ENCODE peak calls at places on chromosomes 2 and 18, in nine cellular contexts. One of them, this sample, is unnamed.

GRCh38 chr2:177666408-177666807 is 273.8 kb downstream of the AGPS start:
- DNase-seq in 8988T: no peak
- DNase-seq in glutamatergic neuron: no peak
- DNase-seq in stimulated activated naive B cell treated with anti-CD40 and anti-IgM and Interleukin-4, amounts not matched to agents 10 μg/mL and 1 μg/mL and 100 μg/mL, for 72 hours: no peak
- DNase-seq in fibroblast of lung: peak
- DNase-seq in GM04504: no peak
- DNase-seq in NCI-H2029 treated with DMSO at 0.1 percent for 48 hours: no peak
- DNase-seq in effector CD4-positive, alpha-beta T cell: no peak
- DNase-seq in lower lobe of right lung: no peak
- DNase-seq in this sample: no peak

GRCh38 chr18:955379-956066 is 50.9 kb downstream of the ADCYAP1 start:
- DNase-seq in NCI-H2029 treated with DMSO at 0.1 percent for 48 hours: no peak
- DNase-seq in 8988T: no peak
- DNase-seq in stimulated activated naive B cell treated with anti-CD40 and anti-IgM and Interleukin-4, amounts not matched to agents 10 μg/mL and 1 μg/mL and 100 μg/mL, for 72 hours: no peak
- DNase-seq in fibroblast of lung: no peak
- DNase-seq in effector CD4-positive, alpha-beta T cell: no peak
- DNase-seq in glutamatergic neuron: no peak
- DNase-seq in lower lobe of right lung: no peak
- DNase-seq in GM04504: no peak
- DNase-seq in this sample: no peak

GRCh38 chr2:217527586-217528202 is 475.1 kb downstream of the TNS1 start:
- DNase-seq in 8988T: no peak
- DNase-seq in glutamatergic neuron: no peak
- DNase-seq in effector CD4-positive, alpha-beta T cell: no peak
- DNase-seq in stimulated activated naive B cell treated with anti-CD40 and anti-IgM and Interleukin-4, amounts not matched to agents 10 μg/mL and 1 μg/mL and 100 μg/mL, for 72 hours: no peak
- DNase-seq in NCI-H2029 treated with DMSO at 0.1 percent for 48 hours: no peak
- DNase-seq in fibroblast of lung: no peak
- DNase-seq in GM04504: peak
- DNase-seq in lower lobe of right lung: no peak
- DNase-seq in this sample: no peak

GRCh38 chr2:206274434-206275273 is at the start of gene ZDBF2:
- DNase-seq in glutamatergic neuron: peak
- DNase-seq in stimulated activated naive B cell treated with anti-CD40 and anti-IgM and Interleukin-4, amounts not matched to agents 10 μg/mL and 1 μg/mL and 100 μg/mL, for 72 hours: peak
- DNase-seq in 8988T: peak
- DNase-seq in effector CD4-positive, alpha-beta T cell: peak
- DNase-seq in lower lobe of right lung: peak
- DNase-seq in GM04504: peak
- DNase-seq in fibroblast of lung: peak
- DNase-seq in NCI-H2029 treated with DMSO at 0.1 percent for 48 hours: no peak
- DNase-seq in this sample: peak

GRCh38 chr18:79068299-79068945 is 772 bp upstream of the ATP9B start:
- DNase-seq in lower lobe of right lung: no peak
- DNase-seq in glutamatergic neuron: no peak
- DNase-seq in stimulated activated naive B cell treated with anti-CD40 and anti-IgM and Interleukin-4, amounts not matched to agents 10 μg/mL and 1 μg/mL and 100 μg/mL, for 72 hours: peak
- DNase-seq in GM04504: no peak
- DNase-seq in NCI-H2029 treated with DMSO at 0.1 percent for 48 hours: no peak
- DNase-seq in effector CD4-positive, alpha-beta T cell: peak
- DNase-seq in 8988T: no peak
- DNase-seq in fibroblast of lung: peak
- DNase-seq in this sample: no peak

GRCh38 chr18:12257996-12258718 is 4.0 kb downstream of the CIDEA start:
- DNase-seq in glutamatergic neuron: no peak
- DNase-seq in fibroblast of lung: no peak
- DNase-seq in effector CD4-positive, alpha-beta T cell: no peak
- DNase-seq in lower lobe of right lung: no peak
- DNase-seq in 8988T: no peak
- DNase-seq in stimulated activated naive B cell treated with anti-CD40 and anti-IgM and Interleukin-4, amounts not matched to agents 10 μg/mL and 1 μg/mL and 100 μg/mL, for 72 hours: no peak
- DNase-seq in GM04504: no peak
- DNase-seq in NCI-H2029 treated with DMSO at 0.1 percent for 48 hours: no peak
- DNase-seq in this sample: no peak

GRCh38 chr18:68944330-68944729 is 146.4 kb downstream of the CCDC102B start:
- DNase-seq in 8988T: no peak
- DNase-seq in lower lobe of right lung: no peak
- DNase-seq in fibroblast of lung: no peak
- DNase-seq in stimulated activated naive B cell treated with anti-CD40 and anti-IgM and Interleukin-4, amounts not matched to agents 10 μg/mL and 1 μg/mL and 100 μg/mL, for 72 hours: no peak
- DNase-seq in effector CD4-positive, alpha-beta T cell: no peak
- DNase-seq in GM04504: no peak
- DNase-seq in NCI-H2029 treated with DMSO at 0.1 percent for 48 hours: no peak
- DNase-seq in glutamatergic neuron: no peak
- DNase-seq in this sample: no peak

GRCh38 chr2:12717988-12718661 is 1.4 kb downstream of the TRIB2 start:
- DNase-seq in glutamatergic neuron: peak
- DNase-seq in lower lobe of right lung: no peak
- DNase-seq in GM04504: no peak
- DNase-seq in 8988T: peak
- DNase-seq in fibroblast of lung: peak
- DNase-seq in NCI-H2029 treated with DMSO at 0.1 percent for 48 hours: peak
- DNase-seq in effector CD4-positive, alpha-beta T cell: peak
- DNase-seq in stimulated activated naive B cell treated with anti-CD40 and anti-IgM and Interleukin-4, amounts not matched to agents 10 μg/mL and 1 μg/mL and 100 μg/mL, for 72 hours: peak
- DNase-seq in this sample: peak

GRCh38 chr2:11983870-11984269 is 237.4 kb downstream of the LPIN1 start:
- DNase-seq in stimulated activated naive B cell treated with anti-CD40 and anti-IgM and Interleukin-4, amounts not matched to agents 10 μg/mL and 1 μg/mL and 100 μg/mL, for 72 hours: no peak
- DNase-seq in fibroblast of lung: no peak
- DNase-seq in NCI-H2029 treated with DMSO at 0.1 percent for 48 hours: no peak
- DNase-seq in GM04504: no peak
- DNase-seq in effector CD4-positive, alpha-beta T cell: no peak
- DNase-seq in lower lobe of right lung: no peak
- DNase-seq in 8988T: no peak
- DNase-seq in glutamatergic neuron: no peak
- DNase-seq in this sample: no peak

GRCh38 chr2:171319164-171319810 is 114.5 kb downstream of the METTL8 start:
- DNase-seq in glutamatergic neuron: no peak
- DNase-seq in GM04504: no peak
- DNase-seq in fibroblast of lung: no peak
- DNase-seq in lower lobe of right lung: no peak
- DNase-seq in stimulated activated naive B cell treated with anti-CD40 and anti-IgM and Interleukin-4, amounts not matched to agents 10 μg/mL and 1 μg/mL and 100 μg/mL, for 72 hours: peak
- DNase-seq in effector CD4-positive, alpha-beta T cell: peak
- DNase-seq in NCI-H2029 treated with DMSO at 0.1 percent for 48 hours: no peak
- DNase-seq in 8988T: no peak
- DNase-seq in this sample: peak

GRCh38 chr2:241008711-241009121 is 10.3 kb downstream of the SNED1 start:
- DNase-seq in fibroblast of lung: no peak
- DNase-seq in effector CD4-positive, alpha-beta T cell: no peak
- DNase-seq in 8988T: peak
- DNase-seq in stimulated activated naive B cell treated with anti-CD40 and anti-IgM and Interleukin-4, amounts not matched to agents 10 μg/mL and 1 μg/mL and 100 μg/mL, for 72 hours: no peak
- DNase-seq in lower lobe of right lung: no peak
- DNase-seq in GM04504: no peak
- DNase-seq in NCI-H2029 treated with DMSO at 0.1 percent for 48 hours: no peak
- DNase-seq in glutamatergic neuron: no peak
- DNase-seq in this sample: no peak

GRCh38 chr2:25228848-25229674 is 60.7 kb upstream of the POMC start:
- DNase-seq in glutamatergic neuron: peak
- DNase-seq in stimulated activated naive B cell treated with anti-CD40 and anti-IgM and Interleukin-4, amounts not matched to agents 10 μg/mL and 1 μg/mL and 100 μg/mL, for 72 hours: no peak
- DNase-seq in fibroblast of lung: peak
- DNase-seq in NCI-H2029 treated with DMSO at 0.1 percent for 48 hours: peak
- DNase-seq in effector CD4-positive, alpha-beta T cell: peak
- DNase-seq in 8988T: peak
- DNase-seq in GM04504: peak
- DNase-seq in lower lobe of right lung: peak
- DNase-seq in this sample: peak

GRCh38 chr18:23451491-23451890 is 1.6 kb upstream of the RIOK3 start:
- DNase-seq in fibroblast of lung: no peak
- DNase-seq in NCI-H2029 treated with DMSO at 0.1 percent for 48 hours: no peak
- DNase-seq in stimulated activated naive B cell treated with anti-CD40 and anti-IgM and Interleukin-4, amounts not matched to agents 10 μg/mL and 1 μg/mL and 100 μg/mL, for 72 hours: no peak
- DNase-seq in 8988T: no peak
- DNase-seq in glutamatergic neuron: no peak
- DNase-seq in GM04504: no peak
- DNase-seq in effector CD4-positive, alpha-beta T cell: no peak
- DNase-seq in lower lobe of right lung: no peak
- DNase-seq in this sample: no peak

GRCh38 chr2:174787485-174788205 is 23.4 kb upstream of the CHRNA1 start:
- DNase-seq in effector CD4-positive, alpha-beta T cell: no peak
- DNase-seq in lower lobe of right lung: no peak
- DNase-seq in stimulated activated naive B cell treated with anti-CD40 and anti-IgM and Interleukin-4, amounts not matched to agents 10 μg/mL and 1 μg/mL and 100 μg/mL, for 72 hours: no peak
- DNase-seq in 8988T: no peak
- DNase-seq in GM04504: peak
- DNase-seq in fibroblast of lung: peak
- DNase-seq in NCI-H2029 treated with DMSO at 0.1 percent for 48 hours: no peak
- DNase-seq in glutamatergic neuron: peak
- DNase-seq in this sample: no peak

GRCh38 chr18:72460210-72460680 is 83.9 kb downstream of the CBLN2 start:
- DNase-seq in NCI-H2029 treated with DMSO at 0.1 percent for 48 hours: no peak
- DNase-seq in stimulated activated naive B cell treated with anti-CD40 and anti-IgM and Interleukin-4, amounts not matched to agents 10 μg/mL and 1 μg/mL and 100 μg/mL, for 72 hours: no peak
- DNase-seq in GM04504: peak
- DNase-seq in effector CD4-positive, alpha-beta T cell: no peak
- DNase-seq in lower lobe of right lung: no peak
- DNase-seq in fibroblast of lung: peak
- DNase-seq in 8988T: no peak
- DNase-seq in glutamatergic neuron: no peak
- DNase-seq in this sample: no peak

GRCh38 chr2:169354244-169354643 is 8.1 kb downstream of the LRP2 start:
- DNase-seq in NCI-H2029 treated with DMSO at 0.1 percent for 48 hours: no peak
- DNase-seq in fibroblast of lung: no peak
- DNase-seq in GM04504: no peak
- DNase-seq in glutamatergic neuron: no peak
- DNase-seq in stimulated activated naive B cell treated with anti-CD40 and anti-IgM and Interleukin-4, amounts not matched to agents 10 μg/mL and 1 μg/mL and 100 μg/mL, for 72 hours: no peak
- DNase-seq in 8988T: no peak
- DNase-seq in effector CD4-positive, alpha-beta T cell: no peak
- DNase-seq in lower lobe of right lung: no peak
- DNase-seq in this sample: no peak

GRCh38 chr2:205094031-205094430 is 548.8 kb downstream of the PARD3B start:
- DNase-seq in stimulated activated naive B cell treated with anti-CD40 and anti-IgM and Interleukin-4, amounts not matched to agents 10 μg/mL and 1 μg/mL and 100 μg/mL, for 72 hours: no peak
- DNase-seq in fibroblast of lung: no peak
- DNase-seq in lower lobe of right lung: no peak
- DNase-seq in glutamatergic neuron: no peak
- DNase-seq in GM04504: no peak
- DNase-seq in 8988T: no peak
- DNase-seq in effector CD4-positive, alpha-beta T cell: no peak
- DNase-seq in NCI-H2029 treated with DMSO at 0.1 percent for 48 hours: no peak
- DNase-seq in this sample: no peak

GRCh38 chr2:235300368-235301201 is 193.3 kb upstream of the AGAP1 start:
- DNase-seq in stimulated activated naive B cell treated with anti-CD40 and anti-IgM and Interleukin-4, amounts not matched to agents 10 μg/mL and 1 μg/mL and 100 μg/mL, for 72 hours: no peak
- DNase-seq in 8988T: no peak
- DNase-seq in NCI-H2029 treated with DMSO at 0.1 percent for 48 hours: peak
- DNase-seq in fibroblast of lung: peak
- DNase-seq in glutamatergic neuron: no peak
- DNase-seq in effector CD4-positive, alpha-beta T cell: no peak
- DNase-seq in lower lobe of right lung: peak
- DNase-seq in GM04504: no peak
- DNase-seq in this sample: peak

GRCh38 chr2:37877457-37878315 is 47.4 kb upstream of the RMDN2 start:
- DNase-seq in stimulated activated naive B cell treated with anti-CD40 and anti-IgM and Interleukin-4, amounts not matched to agents 10 μg/mL and 1 μg/mL and 100 μg/mL, for 72 hours: no peak
- DNase-seq in fibroblast of lung: peak
- DNase-seq in 8988T: no peak
- DNase-seq in effector CD4-positive, alpha-beta T cell: peak
- DNase-seq in lower lobe of right lung: no peak
- DNase-seq in GM04504: no peak
- DNase-seq in glutamatergic neuron: no peak
- DNase-seq in NCI-H2029 treated with DMSO at 0.1 percent for 48 hours: peak
- DNase-seq in this sample: peak

GRCh38 chr18:7273301-7273911 is 42.5 kb downstream of the LRRC30 start:
- DNase-seq in stimulated activated naive B cell treated with anti-CD40 and anti-IgM and Interleukin-4, amounts not matched to agents 10 μg/mL and 1 μg/mL and 100 μg/mL, for 72 hours: no peak
- DNase-seq in effector CD4-positive, alpha-beta T cell: no peak
- DNase-seq in NCI-H2029 treated with DMSO at 0.1 percent for 48 hours: no peak
- DNase-seq in 8988T: peak
- DNase-seq in glutamatergic neuron: no peak
- DNase-seq in fibroblast of lung: peak
- DNase-seq in GM04504: peak
- DNase-seq in lower lobe of right lung: peak
- DNase-seq in this sample: peak

GRCh38 chr2:204019572-204020501 is 83.3 kb downstream of the ICOS start:
- DNase-seq in stimulated activated naive B cell treated with anti-CD40 and anti-IgM and Interleukin-4, amounts not matched to agents 10 μg/mL and 1 μg/mL and 100 μg/mL, for 72 hours: no peak
- DNase-seq in effector CD4-positive, alpha-beta T cell: no peak
- DNase-seq in glutamatergic neuron: no peak
- DNase-seq in lower lobe of right lung: no peak
- DNase-seq in NCI-H2029 treated with DMSO at 0.1 percent for 48 hours: no peak
- DNase-seq in GM04504: peak
- DNase-seq in fibroblast of lung: no peak
- DNase-seq in 8988T: no peak
- DNase-seq in this sample: no peak

GRCh38 chr18:3985030-3985429 is 470.1 kb downstream of the DLGAP1 start:
- DNase-seq in 8988T: no peak
- DNase-seq in GM04504: no peak
- DNase-seq in glutamatergic neuron: no peak
- DNase-seq in stimulated activated naive B cell treated with anti-CD40 and anti-IgM and Interleukin-4, amounts not matched to agents 10 μg/mL and 1 μg/mL and 100 μg/mL, for 72 hours: no peak
- DNase-seq in fibroblast of lung: peak
- DNase-seq in lower lobe of right lung: no peak
- DNase-seq in NCI-H2029 treated with DMSO at 0.1 percent for 48 hours: no peak
- DNase-seq in effector CD4-positive, alpha-beta T cell: no peak
- DNase-seq in this sample: no peak

GRCh38 chr2:101431486-101431885 is 43.4 kb downstream of the RFX8 start:
- DNase-seq in lower lobe of right lung: no peak
- DNase-seq in glutamatergic neuron: no peak
- DNase-seq in 8988T: no peak
- DNase-seq in GM04504: no peak
- DNase-seq in fibroblast of lung: no peak
- DNase-seq in effector CD4-positive, alpha-beta T cell: no peak
- DNase-seq in stimulated activated naive B cell treated with anti-CD40 and anti-IgM and Interleukin-4, amounts not matched to agents 10 μg/mL and 1 μg/mL and 100 μg/mL, for 72 hours: no peak
- DNase-seq in NCI-H2029 treated with DMSO at 0.1 percent for 48 hours: no peak
- DNase-seq in this sample: no peak

GRCh38 chr2:225995788-225996476 is 596.4 kb downstream of the NYAP2 start:
- DNase-seq in fibroblast of lung: peak
- DNase-seq in lower lobe of right lung: no peak
- DNase-seq in glutamatergic neuron: no peak
- DNase-seq in effector CD4-positive, alpha-beta T cell: no peak
- DNase-seq in NCI-H2029 treated with DMSO at 0.1 percent for 48 hours: no peak
- DNase-seq in GM04504: no peak
- DNase-seq in 8988T: no peak
- DNase-seq in stimulated activated naive B cell treated with anti-CD40 and anti-IgM and Interleukin-4, amounts not matched to agents 10 μg/mL and 1 μg/mL and 100 μg/mL, for 72 hours: no peak
- DNase-seq in this sample: peak

GRCh38 chr2:131488306-131489205 is 3.6 kb downstream of the MZT2A start:
- DNase-seq in GM04504: no peak
- DNase-seq in glutamatergic neuron: peak
- DNase-seq in stimulated activated naive B cell treated with anti-CD40 and anti-IgM and Interleukin-4, amounts not matched to agents 10 μg/mL and 1 μg/mL and 100 μg/mL, for 72 hours: no peak
- DNase-seq in 8988T: no peak
- DNase-seq in fibroblast of lung: no peak
- DNase-seq in lower lobe of right lung: no peak
- DNase-seq in effector CD4-positive, alpha-beta T cell: no peak
- DNase-seq in NCI-H2029 treated with DMSO at 0.1 percent for 48 hours: no peak
- DNase-seq in this sample: no peak

GRCh38 chr2:142668420-142668819 is 209.0 kb upstream of the KYNU start:
- DNase-seq in stimulated activated naive B cell treated with anti-CD40 and anti-IgM and Interleukin-4, amounts not matched to agents 10 μg/mL and 1 μg/mL and 100 μg/mL, for 72 hours: no peak
- DNase-seq in glutamatergic neuron: no peak
- DNase-seq in GM04504: no peak
- DNase-seq in fibroblast of lung: no peak
- DNase-seq in 8988T: no peak
- DNase-seq in lower lobe of right lung: no peak
- DNase-seq in NCI-H2029 treated with DMSO at 0.1 percent for 48 hours: no peak
- DNase-seq in effector CD4-positive, alpha-beta T cell: no peak
- DNase-seq in this sample: no peak

GRCh38 chr2:204673877-204674276 is 128.6 kb downstream of the PARD3B start:
- DNase-seq in effector CD4-positive, alpha-beta T cell: no peak
- DNase-seq in stimulated activated naive B cell treated with anti-CD40 and anti-IgM and Interleukin-4, amounts not matched to agents 10 μg/mL and 1 μg/mL and 100 μg/mL, for 72 hours: no peak
- DNase-seq in glutamatergic neuron: no peak
- DNase-seq in fibroblast of lung: no peak
- DNase-seq in NCI-H2029 treated with DMSO at 0.1 percent for 48 hours: no peak
- DNase-seq in 8988T: no peak
- DNase-seq in GM04504: no peak
- DNase-seq in lower lobe of right lung: no peak
- DNase-seq in this sample: no peak